ENCODE peak calls at places on chromosomes 4 and X, in seven cellular contexts. O is H7, B is AG09309, Y is left ventricle myocardium inferior, E is mucosa of descending colon, U is dorsolateral prefrontal cortex, Q is lower lobe of right lung. M is an unnamed sample.

GRCh38 chr4:95506264-95506663 is 42.5 kb downstream of the UNC5C start:
- DNase-seq in Q (no peak), E (no peak), B (no peak), U (no peak), O (no peak), Y (no peak), M (no peak)

GRCh38 chr4:165293061-165293460 is 34.4 kb upstream of the MSMO1 start:
- DNase-seq in Q (no peak), Y (no peak), E (no peak), O (no peak), B (no peak), U (no peak), M (no peak)

GRCh38 chr4:6229095-6229494 is 28.7 kb upstream of the JAKMIP1 start:
- DNase-seq in B (no peak), Y (peak), U (peak), O (peak), Q (no peak), E (no peak), M (no peak)

GRCh38 chr4:153988446-153988845 is 199.6 kb upstream of the SFRP2 start:
- DNase-seq in Y (no peak), Q (no peak), E (no peak), O (no peak), U (no peak), B (no peak), M (no peak)

GRCh38 chr4:110514889-110515479 is 39.0 kb downstream of the ENPEP start:
- DNase-seq in Y (no peak), Q (no peak), U (no peak), O (no peak), B (no peak), E (no peak), M (no peak)

GRCh38 chr4:100977746-100978397 is 369.5 kb downstream of the PPP3CA start:
- DNase-seq in O (no peak), B (peak), E (no peak), U (no peak), Y (no peak), Q (no peak), M (no peak)

GRCh38 chrX:11257711-11258110 is 35.5 kb upstream of the AMELX start:
- DNase-seq in Q (no peak), U (no peak), Y (no peak), O (no peak), B (no peak), E (no peak), M (no peak)

GRCh38 chr4:185738038-185738552 is 73.9 kb downstream of the SORBS2 start:
- DNase-seq in E (no peak), B (peak), U (no peak), O (no peak), Q (no peak), Y (no peak), M (no peak)

GRCh38 chrX:103329991-103330390 is at the start of gene TCEAL7:
- DNase-seq in Q (no peak), E (no peak), Y (peak), U (peak), B (no peak), O (peak), M (no peak)

GRCh38 chr4:7784131-7784870 is 155.4 kb downstream of the AFAP1 start:
- DNase-seq in B (no peak), Q (no peak), E (no peak), Y (no peak), O (no peak), U (no peak), M (no peak)

GRCh38 chrX:118823263-118824172 is at the start of gene ZCCHC12:
- DNase-seq in Y (peak), U (peak), Q (peak), E (peak), O (peak), B (no peak), M (peak)

GRCh38 chrX:66994729-66995128 is 355.9 kb upstream of the EDA2R start:
- DNase-seq in E (no peak), O (no peak), Y (no peak), B (no peak), Q (no peak), U (no peak), M (no peak)

GRCh38 chrX:31459361-31459760 is 387.5 kb upstream of the FTHL17 start:
- DNase-seq in O (no peak), Q (no peak), B (peak), Y (no peak), E (no peak), U (no peak), M (no peak)

GRCh38 chr4:78059524-78059889 is 2.4 kb downstream of the FRAS1 start:
- DNase-seq in Y (peak), B (no peak), O (peak), Q (peak), U (peak), E (peak), M (no peak)

GRCh38 chrX:83845397-83845796 is 15.5 kb upstream of the CYLC1 start:
- DNase-seq in B (no peak), U (no peak), Q (no peak), Y (no peak), O (peak), E (no peak), M (peak)

GRCh38 chr4:168475745-168476144 is 4.5 kb downstream of the DDX60L start:
- DNase-seq in B (no peak), O (peak), E (no peak), U (no peak), Y (no peak), Q (no peak), M (no peak)

GRCh38 chr4:9924750-9925149 is 96.5 kb downstream of the SLC2A9 start:
- DNase-seq in B (no peak), Q (no peak), U (no peak), O (no peak), Y (no peak), E (no peak), M (no peak)

GRCh38 chrX:150370589-150371312 is 7.6 kb downstream of the MAMLD1 start:
- DNase-seq in Y (no peak), Q (no peak), O (no peak), U (no peak), B (no peak), E (no peak), M (no peak)

GRCh38 chr4:54784188-54784671 is 126.5 kb downstream of the KIT start:
- DNase-seq in Q (peak), U (peak), B (peak), O (no peak), Y (peak), E (peak), M (no peak)

GRCh38 chr4:102696763-102697162 is 64.0 kb downstream of the MANBA start:
- DNase-seq in Q (no peak), U (no peak), B (no peak), E (no peak), Y (no peak), O (no peak), M (no peak)

GRCh38 chr4:102416765-102417164 is 71.5 kb upstream of the SLC39A8 start:
- DNase-seq in Y (no peak), O (no peak), E (no peak), Q (no peak), U (no peak), B (no peak), M (no peak)

GRCh38 chr4:148444296-148445070 is 2.3 kb upstream of the NR3C2 start:
- DNase-seq in O (peak), U (peak), Q (peak), E (peak), Y (peak), B (no peak), M (peak)

GRCh38 chr4:53055274-53055673 is 193.2 kb downstream of the RASL11B start:
- DNase-seq in Q (no peak), U (no peak), Y (no peak), E (no peak), B (peak), O (no peak), M (no peak)

GRCh38 chr4:88730811-88731210 is 33.2 kb upstream of the NAP1L5 start:
- DNase-seq in B (no peak), E (no peak), O (no peak), Q (no peak), U (no peak), Y (no peak), M (no peak)

GRCh38 chr4:127783026-127783769 is 1.1 kb downstream of the HSPA4L start:
- DNase-seq in Q (peak), B (no peak), Y (peak), E (peak), O (peak), U (peak), M (no peak)

GRCh38 chrX:154401918-154402621 is 3.9 kb downstream of the RPL10 start:
- DNase-seq in Y (no peak), E (no peak), B (no peak), O (no peak), Q (no peak), U (no peak), M (no peak)

GRCh38 chr4:178523038-178523437 is 1080.8 kb upstream of the AGA start:
- DNase-seq in U (no peak), Y (no peak), E (no peak), B (no peak), Q (no peak), O (no peak), M (no peak)

GRCh38 chr4:147578057-147578476 is 39.1 kb upstream of the TMEM184C start:
- DNase-seq in U (no peak), O (no peak), B (peak), Y (no peak), E (no peak), Q (no peak), M (no peak)

GRCh38 chr4:176387571-176387970 is 67.8 kb downstream of the SPCS3 start:
- DNase-seq in E (no peak), Y (no peak), Q (no peak), O (no peak), B (no peak), U (no peak), M (no peak)

GRCh38 chr4:184983660-184984356 is 34.5 kb upstream of the HELT start:
- DNase-seq in O (peak), U (peak), B (peak), E (peak), Y (peak), Q (peak), M (peak)

GRCh38 chrX:69324851-69325250 is 159.6 kb upstream of the PJA1 start:
- DNase-seq in U (no peak), O (peak), E (no peak), B (no peak), Q (no peak), Y (no peak), M (no peak)

GRCh38 chrX:38006778-38007177 is 425 bp downstream of the SYTL5 start:
- DNase-seq in E (no peak), Y (no peak), U (no peak), B (no peak), Q (no peak), O (no peak), M (no peak)
- H3K4me3 ChIP-seq in E (no peak), Y (no peak), U (no peak), B (no peak), Q (no peak), O (no peak), M (no peak)

DNA sequence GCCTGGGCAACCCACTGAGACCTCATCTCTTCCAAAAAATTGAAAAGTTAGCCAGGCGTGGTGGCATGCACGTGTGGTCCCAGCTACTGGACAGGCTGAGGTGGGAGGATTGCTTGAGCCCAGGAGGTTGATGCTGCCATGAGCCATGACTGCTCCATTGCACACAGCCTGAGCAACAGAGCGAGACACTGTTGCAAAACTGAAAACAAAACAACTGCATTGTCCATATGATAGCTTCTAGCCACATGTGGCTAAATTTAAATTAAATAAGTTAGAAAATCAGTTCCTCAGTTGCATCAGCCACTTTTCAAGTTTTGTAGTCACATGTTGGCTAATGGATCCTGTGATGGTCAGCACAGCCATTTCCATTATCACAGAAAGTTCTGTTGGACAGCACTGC is 67.9 kb downstream of the GAB1 start:
- DNase-seq in U (no peak), E (no peak), O (no peak), B (no peak), Y (no peak), Q (no peak), M (peak)
- H3K4me3 ChIP-seq in U (no peak), E (no peak), O (no peak), B (no peak), Y (no peak), Q (no peak), M (no peak)

DNA sequence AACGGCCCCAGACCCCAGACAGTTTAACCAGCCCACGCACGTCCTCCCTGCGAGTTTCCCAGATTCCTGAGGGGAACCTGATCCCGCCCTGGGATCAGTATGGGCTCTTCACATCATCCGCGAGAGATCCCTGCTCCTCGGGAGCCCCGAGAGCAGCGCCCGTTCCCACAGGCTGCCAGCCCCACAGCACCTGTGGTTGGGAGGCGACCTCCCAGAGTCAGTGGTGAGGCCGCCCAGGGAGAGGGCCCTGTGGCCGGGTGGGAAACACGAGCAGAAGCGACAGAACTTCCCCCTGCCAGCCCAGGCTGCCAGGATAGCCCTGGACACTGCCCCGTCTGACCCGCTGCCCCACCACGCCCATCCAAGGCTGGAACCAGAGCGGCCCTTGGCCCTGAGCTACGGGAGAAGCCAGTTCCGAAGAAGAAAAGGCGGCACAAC is 32.8 kb downstream of the TSC22D3 start:
- DNase-seq in E (peak), B (no peak), U (no peak), Q (no peak), O (peak), Y (no peak), M (no peak)
- H3K4me3 ChIP-seq in E (no peak), B (no peak), U (peak), Q (peak), O (peak), Y (peak), M (no peak)

GRCh38 chr4:780730-781492 is 45.0 kb downstream of the CPLX1 start:
- DNase-seq in Y (no peak), Q (no peak), E (peak), U (no peak), B (no peak), O (no peak), M (no peak)

GRCh38 chr4:785332-786073 is 40.4 kb downstream of the CPLX1 start:
- DNase-seq in U (no peak), E (peak), Y (no peak), Q (no peak), O (peak), B (no peak), M (no peak)

GRCh38 chr4:784401-785331 is 41.3 kb downstream of the CPLX1 start:
- DNase-seq in Y (no peak), O (peak), Q (no peak), U (no peak), B (no peak), E (no peak), M (no peak)

GRCh38 chr4:781493-782216 is 44.3 kb downstream of the CPLX1 start:
- DNase-seq in U (peak), Q (peak), E (peak), O (peak), B (peak), Y (peak), M (peak)

DNA sequence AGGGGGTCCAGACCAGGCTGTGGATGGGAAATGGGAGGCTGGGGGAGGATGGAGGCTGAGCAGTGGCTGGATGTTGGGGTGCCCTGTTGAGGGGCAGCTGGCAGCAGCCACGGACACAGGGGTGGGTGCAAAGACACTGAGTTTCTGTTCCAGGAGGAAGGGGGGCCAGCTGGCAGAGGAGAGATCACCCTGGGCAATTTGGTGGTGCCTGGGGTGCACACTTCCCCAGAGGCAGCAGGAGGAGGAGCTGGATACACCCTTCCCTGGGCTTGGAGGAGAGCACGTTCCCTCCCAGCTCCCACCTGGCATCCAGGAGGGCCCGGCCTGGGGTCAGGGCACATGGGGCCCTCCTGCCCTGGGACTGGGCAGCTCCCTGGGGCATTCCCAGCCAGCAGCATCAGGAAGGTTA is 42.8 kb downstream of the CPLX1 start:
- DNase-seq in E (no peak), Q (no peak), B (no peak), O (peak), Y (no peak), U (no peak), M (no peak)
- H3K4me3 ChIP-seq in E (no peak), Q (no peak), B (no peak), O (no peak), Y (peak), U (no peak), M (no peak)

GRCh38 chr4:156957558-156957957 is 14.0 kb downstream of the PDGFC start:
- DNase-seq in Q (no peak), U (no peak), Y (no peak), O (no peak), B (no peak), E (no peak), M (no peak)
- H3K4me3 ChIP-seq in Q (no peak), U (no peak), Y (no peak), O (no peak), B (no peak), E (no peak), M (no peak)

M was measured in GM06990.